ENCODE peak calls at places on chromosome 1, in six cellular contexts. E is GM03348, G is prostate gland, C is neural crest cell, D is endothelial cell of umbilical vein, S is activated T-helper 1 cell treated with Interleukin-2 at 50 U/mL for 16 hours. B is an unnamed sample.

GRCh38 chr1:169588785-169589485 is 2.7 kb upstream of the F5 start:
- DNase-seq in E (no peak), D (no peak), C (no peak), S (no peak), G (no peak), B (no peak)

GRCh38 chr1:34175737-34176136 is 970 bp upstream of the C1orf94 start:
- DNase-seq in G (no peak), C (no peak), S (no peak), E (no peak), D (no peak), B (no peak)

GRCh38 chr1:89102055-89102454 is 23.9 kb downstream of the GBP2 start:
- DNase-seq in G (no peak), C (no peak), E (no peak), D (no peak), S (no peak), B (no peak)

GRCh38 chr1:24959623-24959975 is 29.5 kb upstream of the RUNX3 start:
- DNase-seq in C (no peak), E (no peak), S (no peak), D (no peak), G (no peak), B (no peak)

GRCh38 chr1:43564617-43565348 is 34.1 kb downstream of the PTPRF start:
- DNase-seq in C (peak), D (no peak), E (no peak), S (no peak), G (no peak), B (no peak)

GRCh38 chr1:165441166-165441955 is 3.6 kb downstream of the RXRG start:
- DNase-seq in G (no peak), S (no peak), E (no peak), C (no peak), D (no peak), B (no peak)

GRCh38 chr1:109481646-109482045 is 2.1 kb upstream of the ATXN7L2 start:
- DNase-seq in C (no peak), D (no peak), G (no peak), S (no peak), E (no peak), B (no peak)

GRCh38 chr1:6353948-6354658 is 39.5 kb downstream of the ACOT7 start:
- DNase-seq in D (no peak), S (no peak), C (no peak), E (no peak), G (no peak), B (no peak)

GRCh38 chr1:53918343-53918742 is 24.4 kb downstream of the DIO1 start:
- DNase-seq in C (no peak), D (no peak), G (no peak), S (no peak), E (no peak), B (no peak)

GRCh38 chr1:10716840-10717239 is 79.6 kb downstream of the CASZ1 start:
- DNase-seq in S (no peak), D (no peak), E (no peak), C (no peak), G (no peak), B (no peak)

GRCh38 chr1:105730701-105731100 is 1325.8 kb upstream of the PRMT6 start:
- DNase-seq in D (no peak), E (no peak), C (no peak), S (no peak), G (no peak), B (no peak)

GRCh38 chr1:224707849-224708725 is 92.0 kb downstream of the CNIH3 start:
- DNase-seq in G (no peak), C (no peak), S (no peak), E (peak), D (no peak), B (no peak)

GRCh38 chr1:43549921-43550597 is 19.4 kb downstream of the PTPRF start:
- DNase-seq in G (peak), S (no peak), E (peak), D (no peak), C (no peak), B (no peak)

GRCh38 chr1:162161921-162162550 is 92.5 kb downstream of the NOS1AP start:
- DNase-seq in S (no peak), G (no peak), D (no peak), C (no peak), E (no peak), B (no peak)

GRCh38 chr1:206633708-206634121 is 1.6 kb upstream of the DYRK3 start:
- DNase-seq in S (no peak), D (no peak), G (peak), E (peak), C (no peak), B (no peak)

GRCh38 chr1:66937529-66938234 is 12.9 kb downstream of the MIER1 start:
- DNase-seq in C (no peak), D (no peak), S (no peak), E (no peak), G (no peak), B (no peak)

GRCh38 chr1:57321776-57322175 is 102.1 kb downstream of the DAB1 start:
- DNase-seq in E (no peak), D (no peak), S (no peak), G (no peak), C (no peak), B (no peak)

GRCh38 chr1:160797861-160798273 is 1.9 kb downstream of the LY9 start:
- DNase-seq in C (no peak), G (no peak), S (peak), E (no peak), D (no peak), B (no peak)

GRCh38 chr1:154931940-154932487 is 4.5 kb downstream of the PMVK start:
- DNase-seq in E (no peak), D (no peak), S (no peak), G (peak), C (no peak), B (peak)

GRCh38 chr1:202805886-202806511 is 2.2 kb downstream of the KDM5B start:
- DNase-seq in E (no peak), S (no peak), D (peak), C (no peak), G (no peak), B (no peak)

GRCh38 chr1:10538608-10539355 is 64.0 kb downstream of the PEX14 start:
- DNase-seq in C (no peak), D (no peak), S (no peak), G (no peak), E (no peak), B (no peak)

GRCh38 chr1:215599418-215599817 is 32.3 kb downstream of the KCTD3 start:
- DNase-seq in E (no peak), C (no peak), G (no peak), S (no peak), D (no peak), B (no peak)

GRCh38 chr1:110069302-110070281 is 880 bp downstream of the ALX3 start:
- DNase-seq in D (no peak), G (no peak), S (no peak), E (no peak), C (peak), B (no peak)

GRCh38 chr1:10626011-10626731 is 151.4 kb downstream of the PEX14 start:
- DNase-seq in S (no peak), G (no peak), C (no peak), E (no peak), D (no peak), B (no peak)

GRCh38 chr1:108199231-108199657 is 899 bp downstream of the SLC25A24 start:
- DNase-seq in D (peak), E (peak), S (no peak), G (no peak), C (no peak), B (no peak)

GRCh38 chr1:59180715-59181114 is 116.2 kb upstream of the FGGY start:
- DNase-seq in C (no peak), E (no peak), G (no peak), S (no peak), D (no peak), B (no peak)

GRCh38 chr1:242890211-242890741 is 364.8 kb downstream of the CEP170 start:
- DNase-seq in C (peak), D (no peak), E (peak), S (no peak), G (no peak), B (no peak)

GRCh38 chr1:30783244-30783915 is 25.8 kb upstream of the LAPTM5 start:
- DNase-seq in G (no peak), E (no peak), D (no peak), S (no peak), C (no peak), B (no peak)

GRCh38 chr1:26029054-26029863 is 7.7 kb downstream of the EXTL1 start:
- DNase-seq in C (no peak), D (no peak), S (no peak), E (no peak), G (no peak), B (no peak)

GRCh38 chr1:167957710-167958109 is 20.8 kb upstream of the MPC2 start:
- DNase-seq in E (no peak), D (no peak), G (no peak), C (no peak), S (no peak), B (no peak)

GRCh38 chr1:52444465-52444864 is 40.1 kb downstream of the PRPF38A start:
- DNase-seq in D (no peak), S (no peak), G (no peak), C (no peak), E (no peak), B (no peak)

GRCh38 chr1:30761312-30762151 is 4.0 kb upstream of the LAPTM5 start:
- DNase-seq in S (no peak), E (peak), C (no peak), G (no peak), D (no peak), B (no peak)

GRCh38 chr1:178513278-178513983 is 522 bp downstream of the TEX35 start:
- DNase-seq in E (peak), C (no peak), G (no peak), D (no peak), S (no peak), B (no peak)

GRCh38 chr1:197984273-197984672 is 67.1 kb downstream of the LHX9 start:
- DNase-seq in G (no peak), D (no peak), S (no peak), E (peak), C (no peak), B (no peak)

GRCh38 chr1:84892657-84893618 is at the start of gene LPAR3:
- DNase-seq in C (peak), G (peak), D (no peak), E (peak), S (no peak), B (peak)

GRCh38 chr1:234604726-234605492 is 5.1 kb downstream of the IRF2BP2 start:
- DNase-seq in G (no peak), C (no peak), D (peak), E (no peak), S (no peak), B (no peak)

GRCh38 chr1:155471026-155471425 is 91.6 kb downstream of the ASH1L start:
- DNase-seq in G (no peak), C (no peak), E (no peak), D (no peak), S (no peak), B (no peak)

GRCh38 chr1:57671750-57672149 is 247.9 kb upstream of the DAB1 start:
- DNase-seq in C (no peak), G (no peak), E (no peak), D (no peak), S (no peak), B (no peak)

GRCh38 chr1:1601564-1602320 is 1.8 kb upstream of the FNDC10 start:
- DNase-seq in G (no peak), C (no peak), S (no peak), D (no peak), E (no peak), B (peak)

GRCh38 chr1:46285730-46286477 is 17.5 kb downstream of the LRRC41 start:
- DNase-seq in G (no peak), S (no peak), E (no peak), D (no peak), C (no peak), B (no peak)

B was measured in 8988T.